ENCODE peak calls at places on chromosome 17, in nine cellular contexts. One of them, this sample, is unnamed.

GRCh38 chr17:45977976-45978626 is 20.9 kb upstream of the STH start:
- DNase-seq in OCI-LY7: no peak
- DNase-seq in fibroblast of lung: no peak
- DNase-seq in mammary epithelial cell: no peak
- DNase-seq in HCT116: no peak
- DNase-seq in endothelial cell of umbilical vein: no peak
- DNase-seq in hepatocyte: no peak
- DNase-seq in GM23338: no peak
- DNase-seq in PC-9: no peak
- DNase-seq in this sample: no peak

GRCh38 chr17:78935419-78936323 is 10.5 kb upstream of the TIMP2 start:
- DNase-seq in OCI-LY7: no peak
- DNase-seq in fibroblast of lung: peak
- DNase-seq in mammary epithelial cell: no peak
- DNase-seq in HCT116: no peak
- DNase-seq in endothelial cell of umbilical vein: peak
- DNase-seq in hepatocyte: peak
- DNase-seq in GM23338: no peak
- DNase-seq in PC-9: no peak
- DNase-seq in this sample: peak

GRCh38 chr17:48153711-48154642 is 46.4 kb downstream of the SNX11 start:
- DNase-seq in OCI-LY7: peak
- DNase-seq in fibroblast of lung: peak
- DNase-seq in mammary epithelial cell: no peak
- DNase-seq in HCT116: peak
- DNase-seq in endothelial cell of umbilical vein: peak
- DNase-seq in hepatocyte: peak
- DNase-seq in GM23338: peak
- DNase-seq in PC-9: peak
- DNase-seq in this sample: peak

GRCh38 chr17:8073627-8074485 is 13.7 kb downstream of the ALOX12B start:
- DNase-seq in OCI-LY7: peak
- DNase-seq in fibroblast of lung: peak
- DNase-seq in mammary epithelial cell: peak
- DNase-seq in HCT116: peak
- DNase-seq in endothelial cell of umbilical vein: peak
- DNase-seq in hepatocyte: peak
- DNase-seq in GM23338: peak
- DNase-seq in PC-9: peak
- DNase-seq in this sample: peak

GRCh38 chr17:51434434-51435170 is 174.3 kb downstream of the UTP18 start:
- DNase-seq in OCI-LY7: no peak
- DNase-seq in fibroblast of lung: no peak
- DNase-seq in mammary epithelial cell: peak
- DNase-seq in HCT116: peak
- DNase-seq in endothelial cell of umbilical vein: no peak
- DNase-seq in hepatocyte: no peak
- DNase-seq in GM23338: no peak
- DNase-seq in PC-9: no peak
- DNase-seq in this sample: no peak

GRCh38 chr17:17128476-17129075 is 77.6 kb downstream of the PLD6 start:
- DNase-seq in OCI-LY7: no peak
- DNase-seq in fibroblast of lung: no peak
- DNase-seq in mammary epithelial cell: no peak
- DNase-seq in HCT116: no peak
- DNase-seq in endothelial cell of umbilical vein: no peak
- DNase-seq in hepatocyte: no peak
- DNase-seq in GM23338: no peak
- DNase-seq in PC-9: no peak
- DNase-seq in this sample: no peak

GRCh38 chr17:39080416-39081179 is 70.8 kb downstream of the PLXDC1 start:
- DNase-seq in OCI-LY7: no peak
- DNase-seq in fibroblast of lung: peak
- DNase-seq in mammary epithelial cell: no peak
- DNase-seq in HCT116: no peak
- DNase-seq in endothelial cell of umbilical vein: no peak
- DNase-seq in hepatocyte: no peak
- DNase-seq in GM23338: no peak
- DNase-seq in PC-9: no peak
- DNase-seq in this sample: peak

GRCh38 chr17:16052486-16052885 is 52.9 kb downstream of the TTC19 start:
- DNase-seq in OCI-LY7: no peak
- DNase-seq in fibroblast of lung: peak
- DNase-seq in mammary epithelial cell: no peak
- DNase-seq in HCT116: no peak
- DNase-seq in endothelial cell of umbilical vein: no peak
- DNase-seq in hepatocyte: no peak
- DNase-seq in GM23338: no peak
- DNase-seq in PC-9: no peak
- DNase-seq in this sample: peak

GRCh38 chr17:9205520-9206159 is 184.3 kb downstream of the NTN1 start:
- DNase-seq in OCI-LY7: no peak
- DNase-seq in fibroblast of lung: peak
- DNase-seq in mammary epithelial cell: no peak
- DNase-seq in HCT116: no peak
- DNase-seq in endothelial cell of umbilical vein: no peak
- DNase-seq in hepatocyte: no peak
- DNase-seq in GM23338: no peak
- DNase-seq in PC-9: no peak
- DNase-seq in this sample: no peak

GRCh38 chr17:76714822-76715461 is 4.2 kb upstream of the MXRA7 start:
- DNase-seq in OCI-LY7: peak
- DNase-seq in fibroblast of lung: no peak
- DNase-seq in mammary epithelial cell: no peak
- DNase-seq in HCT116: no peak
- DNase-seq in endothelial cell of umbilical vein: peak
- DNase-seq in hepatocyte: peak
- DNase-seq in GM23338: peak
- DNase-seq in PC-9: peak
- DNase-seq in this sample: no peak

GRCh38 chr17:5630434-5630833 is 46.1 kb upstream of the NLRP1 start:
- DNase-seq in OCI-LY7: no peak
- DNase-seq in fibroblast of lung: peak
- DNase-seq in mammary epithelial cell: no peak
- DNase-seq in HCT116: no peak
- DNase-seq in endothelial cell of umbilical vein: peak
- DNase-seq in hepatocyte: no peak
- DNase-seq in GM23338: no peak
- DNase-seq in PC-9: no peak
- DNase-seq in this sample: peak

GRCh38 chr17:38702900-38703741 is 2.0 kb upstream of the MLLT6 start:
- DNase-seq in OCI-LY7: peak
- DNase-seq in fibroblast of lung: peak
- DNase-seq in mammary epithelial cell: no peak
- DNase-seq in HCT116: no peak
- DNase-seq in endothelial cell of umbilical vein: no peak
- DNase-seq in hepatocyte: no peak
- DNase-seq in GM23338: peak
- DNase-seq in PC-9: no peak
- DNase-seq in this sample: no peak

GRCh38 chr17:82972836-82973372 is 106.5 kb upstream of the METRNL start:
- DNase-seq in OCI-LY7: no peak
- DNase-seq in fibroblast of lung: no peak
- DNase-seq in mammary epithelial cell: no peak
- DNase-seq in HCT116: no peak
- DNase-seq in endothelial cell of umbilical vein: no peak
- DNase-seq in hepatocyte: no peak
- DNase-seq in GM23338: no peak
- DNase-seq in PC-9: no peak
- DNase-seq in this sample: no peak

GRCh38 chr17:82967268-82968032 is 112.0 kb upstream of the METRNL start:
- DNase-seq in OCI-LY7: peak
- DNase-seq in fibroblast of lung: no peak
- DNase-seq in mammary epithelial cell: no peak
- DNase-seq in HCT116: no peak
- DNase-seq in endothelial cell of umbilical vein: no peak
- DNase-seq in hepatocyte: no peak
- DNase-seq in GM23338: no peak
- DNase-seq in PC-9: no peak
- DNase-seq in this sample: no peak

GRCh38 chr17:82970818-82971610 is 108.4 kb upstream of the METRNL start:
- DNase-seq in OCI-LY7: no peak
- DNase-seq in fibroblast of lung: no peak
- DNase-seq in mammary epithelial cell: no peak
- DNase-seq in HCT116: no peak
- DNase-seq in endothelial cell of umbilical vein: no peak
- DNase-seq in hepatocyte: no peak
- DNase-seq in GM23338: no peak
- DNase-seq in PC-9: no peak
- DNase-seq in this sample: no peak

GRCh38 chr17:82973456-82974135 is 105.8 kb upstream of the METRNL start:
- DNase-seq in OCI-LY7: no peak
- DNase-seq in fibroblast of lung: no peak
- DNase-seq in mammary epithelial cell: no peak
- DNase-seq in HCT116: no peak
- DNase-seq in endothelial cell of umbilical vein: no peak
- DNase-seq in hepatocyte: no peak
- DNase-seq in GM23338: no peak
- DNase-seq in PC-9: no peak
- DNase-seq in this sample: no peak

GRCh38 chr17:82970067-82970466 is 109.3 kb upstream of the METRNL start:
- DNase-seq in OCI-LY7: peak
- DNase-seq in fibroblast of lung: no peak
- DNase-seq in mammary epithelial cell: no peak
- DNase-seq in HCT116: no peak
- DNase-seq in endothelial cell of umbilical vein: no peak
- DNase-seq in hepatocyte: no peak
- DNase-seq in GM23338: no peak
- DNase-seq in PC-9: no peak
- DNase-seq in this sample: no peak
- H3K4me2 ChIP-seq in OCI-LY7: peak
- H3K4me2 ChIP-seq in fibroblast of lung: no peak
- H3K4me2 ChIP-seq in mammary epithelial cell: no peak
- H3K4me2 ChIP-seq in HCT116: no peak
- H3K4me2 ChIP-seq in endothelial cell of umbilical vein: no peak
- H3K4me2 ChIP-seq in hepatocyte: no peak
- H3K4me2 ChIP-seq in GM23338: no peak
- H3K4me2 ChIP-seq in PC-9: no peak
- H3K4me2 ChIP-seq in this sample: no peak

GRCh38 chr17:7047566-7047965 is 3.7 kb upstream of the SLC16A11 start:
- DNase-seq in OCI-LY7: no peak
- DNase-seq in fibroblast of lung: no peak
- DNase-seq in mammary epithelial cell: no peak
- DNase-seq in HCT116: no peak
- DNase-seq in endothelial cell of umbilical vein: no peak
- DNase-seq in hepatocyte: no peak
- DNase-seq in GM23338: no peak
- DNase-seq in PC-9: no peak
- DNase-seq in this sample: no peak
- H2AFZ ChIP-seq in OCI-LY7: no peak
- H2AFZ ChIP-seq in fibroblast of lung: no peak
- H2AFZ ChIP-seq in mammary epithelial cell: no peak
- H2AFZ ChIP-seq in HCT116: no peak
- H2AFZ ChIP-seq in endothelial cell of umbilical vein: no peak
- H2AFZ ChIP-seq in hepatocyte: no peak
- H2AFZ ChIP-seq in GM23338: no peak
- H2AFZ ChIP-seq in PC-9: no peak
- H2AFZ ChIP-seq in this sample: no peak

DNA sequence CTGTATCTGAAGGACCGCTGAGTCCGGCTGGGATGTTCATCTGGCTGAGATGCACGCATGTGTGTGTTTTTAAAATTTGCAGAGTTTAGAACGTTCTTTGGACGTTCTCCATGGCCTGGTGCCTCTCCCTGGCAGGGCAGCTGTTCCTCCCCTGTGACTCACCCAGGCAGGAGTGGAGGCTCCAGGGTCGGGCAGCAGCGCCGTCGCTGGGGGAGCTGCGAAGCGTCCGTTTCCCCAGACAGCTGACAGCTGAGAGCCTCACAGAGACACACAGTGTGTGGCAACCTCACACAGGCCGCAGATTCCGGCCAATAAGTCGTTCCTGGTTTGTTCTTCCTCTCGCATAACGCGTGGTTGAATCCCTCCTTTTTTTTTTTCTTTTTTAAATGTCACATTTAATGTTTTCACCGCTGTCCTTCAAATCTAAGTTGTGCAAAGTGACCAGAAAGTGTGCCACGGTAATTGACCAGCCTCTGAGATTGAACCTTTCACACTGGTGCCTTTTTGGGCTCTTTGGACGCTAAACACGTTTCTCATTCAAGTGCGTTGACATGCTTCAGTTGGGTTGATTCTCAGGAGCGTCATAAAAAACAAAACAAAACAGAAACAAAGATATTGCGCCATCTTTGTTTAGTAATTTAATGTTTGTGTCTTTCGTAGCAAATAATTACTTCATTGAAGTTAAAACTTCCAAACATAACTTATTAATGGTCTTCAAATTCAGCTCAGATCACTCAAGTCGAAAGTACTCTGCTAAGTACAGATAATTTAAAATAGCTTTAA is 80.4 kb downstream of the OR1D5 start:
- DNase-seq in OCI-LY7: no peak
- DNase-seq in fibroblast of lung: peak
- DNase-seq in mammary epithelial cell: no peak
- DNase-seq in HCT116: no peak
- DNase-seq in endothelial cell of umbilical vein: no peak
- DNase-seq in hepatocyte: peak
- DNase-seq in GM23338: no peak
- DNase-seq in PC-9: no peak
- DNase-seq in this sample: peak
- TF ChIP-seq CTCF in OCI-LY7: no peak
- TF ChIP-seq CTCF in fibroblast of lung: peak
- TF ChIP-seq CTCF in mammary epithelial cell: no peak
- TF ChIP-seq CTCF in HCT116: no peak
- TF ChIP-seq CTCF in endothelial cell of umbilical vein: no peak
- TF ChIP-seq CTCF in hepatocyte: peak
- TF ChIP-seq CTCF in GM23338: no peak
- TF ChIP-seq CTCF in PC-9: no peak
- TF ChIP-seq CTCF in this sample: no peak

DNA sequence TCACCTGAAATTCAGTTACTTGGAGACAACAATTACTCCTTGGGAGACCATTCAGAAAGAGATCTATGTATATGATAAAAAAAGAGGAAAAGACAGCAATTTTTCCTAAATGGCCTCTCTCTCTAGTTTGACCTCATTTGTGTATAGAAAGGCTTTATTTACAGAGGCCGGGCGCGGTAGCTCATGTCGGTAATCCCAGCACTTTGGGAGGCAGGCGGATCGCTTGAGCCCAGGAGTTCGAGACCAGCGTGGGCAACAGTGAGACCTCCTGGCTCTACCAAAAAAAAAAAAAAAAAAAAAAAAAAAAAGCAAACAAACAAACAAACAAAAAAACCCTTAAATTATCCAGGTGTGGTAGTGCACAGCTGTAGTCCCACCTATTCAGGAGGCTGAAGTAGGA is 20.7 kb downstream of the GRB2 start:
- DNase-seq in OCI-LY7: no peak
- DNase-seq in fibroblast of lung: no peak
- DNase-seq in mammary epithelial cell: no peak
- DNase-seq in HCT116: no peak
- DNase-seq in endothelial cell of umbilical vein: no peak
- DNase-seq in hepatocyte: no peak
- DNase-seq in GM23338: no peak
- DNase-seq in PC-9: no peak
- DNase-seq in this sample: no peak
- H3K4me2 ChIP-seq in OCI-LY7: no peak
- H3K4me2 ChIP-seq in fibroblast of lung: no peak
- H3K4me2 ChIP-seq in mammary epithelial cell: no peak
- H3K4me2 ChIP-seq in HCT116: no peak
- H3K4me2 ChIP-seq in endothelial cell of umbilical vein: no peak
- H3K4me2 ChIP-seq in hepatocyte: no peak
- H3K4me2 ChIP-seq in GM23338: no peak
- H3K4me2 ChIP-seq in PC-9: no peak
- H3K4me2 ChIP-seq in this sample: no peak

GRCh38 chr17:69175262-69175811 is 33.6 kb upstream of the ABCA6 start:
- DNase-seq in OCI-LY7: no peak
- DNase-seq in fibroblast of lung: no peak
- DNase-seq in mammary epithelial cell: no peak
- DNase-seq in HCT116: no peak
- DNase-seq in endothelial cell of umbilical vein: no peak
- DNase-seq in hepatocyte: no peak
- DNase-seq in GM23338: no peak
- DNase-seq in PC-9: no peak
- DNase-seq in this sample: no peak
- H2AFZ ChIP-seq in OCI-LY7: peak
- H2AFZ ChIP-seq in fibroblast of lung: no peak
- H2AFZ ChIP-seq in mammary epithelial cell: no peak
- H2AFZ ChIP-seq in HCT116: peak
- H2AFZ ChIP-seq in endothelial cell of umbilical vein: peak
- H2AFZ ChIP-seq in hepatocyte: no peak
- H2AFZ ChIP-seq in GM23338: no peak
- H2AFZ ChIP-seq in PC-9: peak
- H2AFZ ChIP-seq in this sample: no peak